ENCODE peak calls at places on chromosomes 5 and 9, in six cellular contexts. O is A549, B is neural progenitor cell, T is ovary, N is lower lobe of right lung, E is heart left ventricle. I is an unnamed sample.

GRCh38 chr5:96868603-96869371 is 7.5 kb upstream of the ERAP2 start:
- DNase-seq in O (peak; percentile 54), B (peak; percentile 73), T (no peak), N (no peak), E (no peak), I (no peak)

GRCh38 chr5:604391-604831 is 7.7 kb upstream of the CEP72 start:
- DNase-seq in O (no peak), B (no peak), T (no peak), N (no peak), E (no peak), I (no peak)

GRCh38 chr5:139155333-139155732 is 42.8 kb downstream of the SIL1 start:
- DNase-seq in O (no peak), B (no peak), T (no peak), N (no peak), E (no peak), I (no peak)

GRCh38 chr5:128673970-128674369 is 135.9 kb upstream of the FBN2 start:
- DNase-seq in O (no peak), B (peak; percentile 77), T (no peak), N (no peak), E (no peak), I (no peak)

GRCh38 chr5:56412601-56413379 is 179.7 kb upstream of the ANKRD55 start:
- DNase-seq in O (no peak), B (no peak), T (no peak), N (peak; percentile 78), E (peak; percentile 69), I (peak; percentile 76)

GRCh38 chr5:154837009-154837881 is 13.2 kb downstream of the FAXDC2 start:
- DNase-seq in O (no peak), B (no peak), T (no peak), N (no peak), E (no peak), I (no peak)

GRCh38 chr9:127569819-127570401 is 42.2 kb upstream of the STXBP1 start:
- DNase-seq in O (no peak), B (no peak), T (no peak), N (no peak), E (no peak), I (no peak)

GRCh38 chr5:107135391-107135790 is 535.3 kb downstream of the EFNA5 start:
- DNase-seq in O (no peak), B (no peak), T (no peak), N (no peak), E (no peak), I (no peak)

GRCh38 chr9:101737165-101737704 is 1.2 kb downstream of the GRIN3A start:
- DNase-seq in O (no peak), B (peak; percentile 11), T (no peak), N (peak; percentile 29), E (no peak), I (peak; percentile 51)

GRCh38 chr9:22208846-22209585 is 199.9 kb upstream of the CDKN2B start:
- DNase-seq in O (no peak), B (no peak), T (no peak), N (no peak), E (no peak), I (no peak)

GRCh38 chr5:127492854-127493738 is 24.3 kb upstream of the PRRC1 start:
- DNase-seq in O (peak; percentile 39), B (peak; percentile 38), T (no peak), N (no peak), E (no peak), I (no peak)

GRCh38 chr9:137251490-137252268 is 593 bp downstream of the STPG3 start:
- DNase-seq in O (no peak), B (no peak), T (no peak), N (no peak), E (no peak), I (no peak)

GRCh38 chr9:11874414-11874813 is 818.8 kb upstream of the TYRP1 start:
- DNase-seq in O (no peak), B (no peak), T (no peak), N (no peak), E (no peak), I (no peak)

GRCh38 chr5:69450116-69450515 is 35.2 kb downstream of the MARVELD2 start:
- DNase-seq in O (peak; percentile 27), B (no peak), T (no peak), N (no peak), E (no peak), I (no peak)

GRCh38 chr9:133335924-133336811 is at the start of gene SURF6:
- DNase-seq in O (peak; percentile 75), B (peak; percentile 97), T (peak; percentile 88), N (peak; percentile 95), E (peak; percentile 92), I (peak; percentile 97)

GRCh38 chr5:132746592-132747063 is 598 bp upstream of the CCNI2 start:
- DNase-seq in O (no peak), B (peak; percentile 70), T (no peak), N (no peak), E (no peak), I (no peak)

GRCh38 chr5:69001605-69002004 is 92.2 kb upstream of the SLC30A5 start:
- DNase-seq in O (no peak), B (no peak), T (no peak), N (no peak), E (no peak), I (no peak)

GRCh38 chr5:43602456-43602817 is 543 bp upstream of the NNT start:
- DNase-seq in O (peak; percentile 9), B (peak; percentile 56), T (peak; percentile 36), N (no peak), E (peak; percentile 31), I (no peak)

GRCh38 chr9:116646661-116647514 is 40.2 kb upstream of the TRIM32 start:
- DNase-seq in O (peak; percentile 21), B (peak; percentile 65), T (no peak), N (no peak), E (no peak), I (no peak)

GRCh38 chr5:81253875-81254274 is 20.8 kb downstream of the CKMT2 start:
- DNase-seq in O (no peak), B (no peak), T (no peak), N (no peak), E (no peak), I (no peak)

GRCh38 chr5:127019928-127020327 is 10.4 kb downstream of the MARCHF3 start:
- DNase-seq in O (no peak), B (no peak), T (no peak), N (no peak), E (no peak), I (no peak)

GRCh38 chr9:94734054-94734754 is 7.7 kb downstream of the AOPEP start:
- DNase-seq in O (no peak), B (no peak), T (no peak), N (no peak), E (no peak), I (no peak)

GRCh38 chr5:134146651-134147544 is 29.9 kb downstream of the SKP1 start:
- DNase-seq in O (no peak), B (no peak), T (no peak), N (peak; percentile 32), E (no peak), I (no peak)

GRCh38 chr9:130232899-130233586 is 32.5 kb upstream of the HMCN2 start:
- DNase-seq in O (no peak), B (no peak), T (no peak), N (peak; percentile 40), E (no peak), I (no peak)

GRCh38 chr9:134284273-134284672 is 42.0 kb upstream of the RXRA start:
- DNase-seq in O (no peak), B (no peak), T (no peak), N (no peak), E (peak; percentile 65), I (no peak)

GRCh38 chr5:58133631-58134296 is 326.1 kb downstream of the PLK2 start:
- DNase-seq in O (no peak), B (no peak), T (no peak), N (no peak), E (no peak), I (no peak)

GRCh38 chr5:132046915-132047314 is 13.5 kb upstream of the IL3 start:
- DNase-seq in O (no peak), B (no peak), T (no peak), N (no peak), E (peak; percentile 6), I (peak; percentile 25)

GRCh38 chr9:114276908-114277821 is 45.7 kb upstream of the ORM1 start:
- DNase-seq in O (no peak), B (no peak), T (peak; percentile 49), N (peak; percentile 10), E (peak; percentile 7), I (peak; percentile 48)

GRCh38 chr5:88884435-88884877 is 1.5 kb upstream of the MEF2C start:
- DNase-seq in O (no peak), B (no peak), T (no peak), N (no peak), E (no peak), I (no peak)

GRCh38 chr9:124296094-124296493 is 38.3 kb downstream of the NEK6 start:
- DNase-seq in O (no peak), B (no peak), T (no peak), N (no peak), E (no peak), I (no peak)
- H3K27ac ChIP-seq in O (peak overlapping the region; percentile 79), B (no peak overlapping the region), T (no peak overlapping the region), N (peak overlapping the region; percentile 34), E (no peak overlapping the region), I (no peak overlapping the region)

GRCh38 chr5:97980291-97980690 is 793.2 kb upstream of the RGMB start:
- DNase-seq in O (no peak), B (no peak), T (no peak), N (no peak), E (no peak), I (no peak)

GRCh38 chr5:97991236-97991635 is 782.2 kb upstream of the RGMB start:
- DNase-seq in O (no peak), B (no peak), T (no peak), N (no peak), E (no peak), I (peak; percentile 18)

GRCh38 chr5:97986069-97986468 is 787.4 kb upstream of the RGMB start:
- DNase-seq in O (no peak), B (peak; percentile 27), T (no peak), N (no peak), E (no peak), I (no peak)
- TF ChIP-seq CTCF in O (no peak), B (peak; percentile 24), T (no peak), N (no peak), E (peak; percentile 13), I (no peak)

DNA sequence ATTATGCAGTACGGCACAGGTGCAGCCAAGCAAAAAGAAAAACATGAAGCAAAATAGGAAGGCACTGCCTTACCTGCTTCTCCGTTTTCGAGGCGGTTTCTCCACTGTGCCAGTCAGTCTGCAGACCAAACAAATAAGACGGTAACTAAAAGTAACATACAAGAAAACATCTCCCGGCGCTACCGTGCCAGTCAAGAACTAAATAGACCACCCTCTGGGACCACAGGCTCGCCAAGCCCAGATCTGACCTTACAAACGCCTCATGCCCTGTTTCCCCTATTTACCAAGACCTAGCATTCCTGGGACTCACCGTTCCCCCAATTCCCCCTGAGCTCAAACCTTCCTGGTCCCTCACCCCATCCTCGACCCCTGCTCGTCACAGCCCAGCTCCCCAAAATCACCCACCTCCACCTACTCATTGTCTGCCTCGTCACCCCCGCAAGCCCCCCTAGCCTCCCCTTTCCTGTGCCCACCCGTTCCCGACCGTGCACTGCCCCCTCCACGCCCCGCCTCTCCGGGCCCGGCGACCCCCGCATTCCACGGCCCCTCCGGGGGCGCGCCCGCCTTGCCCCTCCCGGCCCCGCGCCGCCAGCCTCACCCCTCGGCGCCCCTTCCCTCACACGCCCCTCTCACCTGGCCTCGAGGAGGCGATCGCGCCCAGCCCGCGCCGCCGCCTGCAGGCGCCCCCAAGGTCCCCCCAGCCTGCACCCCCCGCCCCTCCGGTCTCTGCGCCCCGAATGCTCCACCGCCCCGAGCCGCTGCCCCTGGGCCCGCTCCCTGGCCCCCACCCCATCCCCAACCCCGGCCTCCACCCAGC is 560 bp downstream of the SCAI start:
- DNase-seq in O (no peak), B (peak; percentile 46), T (peak; percentile 21), N (no peak), E (no peak), I (no peak)
- H3K27ac ChIP-seq in O (peak overlapping the region; percentile 89), B (peak overlapping the region; percentile 85), T (peak overlapping the region; percentile 53), N (peak overlapping the region; percentile 53), E (no peak overlapping the region), I (no peak overlapping the region)

GRCh38 chr5:178590924-178591423 is 781 bp upstream of the COL23A1 start:
- DNase-seq in O (no peak), B (no peak), T (no peak), N (no peak), E (no peak), I (no peak)
- TF ChIP-seq CTCF in O (no peak), B (no peak), T (no peak), N (no peak), E (no peak), I (no peak)